ENCODE peak calls at places on chromosome 10, in five cellular contexts. J is HL-60, A is K562, M is transverse colon, F is Panc1. O is an unnamed sample.
A peak's percentile ranks its signal among the peaks of the same experiment; 100 is the strongest.

GRCh38 chr10:103732339-103732738 is 123.0 kb downstream of the SH3PXD2A start:
- DNase-seq in J (no peak), F (no peak), A (no peak), M (no peak), O (no peak)

GRCh38 chr10:972763-973162 is 15.5 kb upstream of the GTPBP4 start:
- DNase-seq in F (no peak), J (no peak), M (no peak), A (no peak), O (no peak)

GRCh38 chr10:73647211-73647874 is 6.1 kb upstream of the MYOZ1 start:
- DNase-seq in J (no peak), A (no peak), F (no peak), M (peak; percentile 50), O (peak; percentile 28)

GRCh38 chr10:59991661-59992060 is 85.3 kb upstream of the CCDC6 start:
- DNase-seq in A (no peak), J (peak; percentile 39), M (peak; percentile 55), F (no peak), O (peak; percentile 8)

GRCh38 chr10:4676566-4676965 is 149.4 kb upstream of the AKR1E2 start:
- DNase-seq in M (no peak), A (no peak), F (no peak), J (no peak), O (no peak)

GRCh38 chr10:1036341-1036791 is 10.7 kb upstream of the IDI2 start:
- DNase-seq in F (no peak), A (no peak), J (no peak), M (no peak), O (no peak)

GRCh38 chr10:48976208-48976607 is 36.6 kb upstream of the LRRC18 start:
- DNase-seq in F (no peak), A (peak; percentile 32), J (peak; percentile 2), M (no peak), O (no peak)

GRCh38 chr10:114957122-114957521 is 19.1 kb downstream of the TRUB1 start:
- DNase-seq in F (no peak), M (no peak), A (no peak), J (no peak), O (no peak)

GRCh38 chr10:103547391-103547946 is 54.0 kb downstream of the NEURL1 start:
- DNase-seq in F (no peak), M (no peak), A (no peak), J (no peak), O (no peak)

GRCh38 chr10:47239211-47239610 is 60.8 kb upstream of the GDF10 start:
- DNase-seq in M (no peak), J (no peak), A (no peak), F (no peak), O (no peak)

GRCh38 chr10:75599875-75600648 is 168.6 kb downstream of the LRMDA start:
- DNase-seq in F (no peak), J (no peak), M (no peak), A (no peak), O (no peak)

GRCh38 chr10:52578871-52579405 is 193.6 kb downstream of the MBL2 start:
- DNase-seq in A (no peak), M (no peak), F (no peak), J (no peak), O (peak; percentile 96)

GRCh38 chr10:87660484-87661133 is 931 bp downstream of the PAPSS2 start:
- DNase-seq in M (peak; percentile 58), A (peak; percentile 6), J (no peak), F (no peak), O (peak; percentile 64)

GRCh38 chr10:78899098-78899754 is 169.5 kb upstream of the ZMIZ1 start:
- DNase-seq in A (no peak), M (no peak), F (no peak), J (no peak), O (no peak)

GRCh38 chr10:78898341-78899097 is 170.2 kb upstream of the ZMIZ1 start:
- DNase-seq in J (no peak), M (no peak), A (no peak), F (no peak), O (no peak)

GRCh38 chr10:78900715-78901430 is 167.9 kb upstream of the ZMIZ1 start:
- DNase-seq in F (no peak), M (no peak), J (no peak), A (no peak), O (no peak)

GRCh38 chr10:78901694-78902093 is 167.1 kb upstream of the ZMIZ1 start:
- DNase-seq in M (no peak), J (no peak), F (no peak), A (no peak), O (no peak)

GRCh38 chr10:78899996-78900714 is 168.6 kb upstream of the ZMIZ1 start:
- DNase-seq in F (no peak), A (no peak), J (no peak), M (no peak), O (no peak)
- TF ChIP-seq CTCF in F (no peak), A (no peak), J (no peak), M (no peak), O (no peak)

DNA sequence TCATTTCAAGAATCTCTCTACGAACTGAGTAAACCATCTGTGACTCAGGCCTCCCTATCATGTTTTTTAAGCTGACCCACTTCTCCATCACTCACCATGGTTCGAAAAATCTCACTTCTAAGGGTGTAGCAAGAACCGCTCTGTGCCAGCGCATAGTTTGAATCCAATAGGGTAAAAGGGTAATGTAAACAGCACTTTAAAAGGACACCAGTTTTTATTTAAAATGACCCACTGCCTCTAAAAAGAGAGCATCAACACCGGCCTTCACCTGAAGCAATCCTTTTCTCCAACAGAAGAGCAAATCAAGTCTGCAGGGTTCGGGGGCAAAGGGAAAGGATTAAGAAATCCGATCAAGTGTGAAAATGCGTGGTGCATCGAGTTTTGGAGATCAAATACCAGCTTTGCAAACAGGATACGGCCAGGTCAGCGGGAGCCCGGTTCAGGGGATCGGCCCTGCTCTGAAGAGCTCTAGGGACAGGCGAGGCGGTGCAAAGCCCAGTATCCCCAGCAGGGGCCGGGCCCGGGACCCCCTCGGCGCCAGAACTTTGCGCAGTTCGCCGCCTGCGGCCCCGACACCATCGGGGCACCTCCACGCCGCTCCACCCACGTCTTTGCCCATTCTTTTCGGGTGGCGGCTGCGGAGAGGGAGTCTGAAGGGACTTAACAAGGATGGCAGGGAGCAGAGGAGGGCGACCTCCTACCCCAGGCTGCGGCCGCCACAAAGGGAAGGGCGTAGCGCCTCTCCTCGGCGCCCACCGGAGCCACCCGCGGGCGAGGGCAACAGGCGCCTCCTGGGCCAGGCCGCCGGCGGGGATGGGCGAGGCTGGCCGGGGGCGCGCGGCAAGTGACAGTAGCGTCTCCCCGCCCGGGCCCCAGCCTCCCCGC is 840 bp downstream of the NMT2 start:
- DNase-seq in F (no peak), M (peak; percentile 56), A (peak; percentile 20), J (no peak), O (peak; percentile 62)
- TF ChIP-seq POLR2AphosphoS5 in F (no peak), M (no peak), A (no peak), J (no peak), O (peak; percentile 37)

GRCh38 chr10:58480321-58480720 is 32.4 kb upstream of the BICC1 start:
- DNase-seq in F (no peak), M (no peak), J (no peak), A (no peak), O (no peak)

GRCh38 chr10:58479016-58479415 is 33.7 kb upstream of the BICC1 start:
- DNase-seq in M (no peak), A (no peak), J (no peak), F (no peak), O (no peak)

GRCh38 chr10:58475322-58476277 is 37.1 kb upstream of the BICC1 start:
- DNase-seq in F (no peak), J (no peak), M (no peak), A (no peak), O (peak; percentile 54)

GRCh38 chr10:58477122-58477521 is 35.5 kb upstream of the BICC1 start:
- DNase-seq in J (no peak), M (no peak), F (no peak), A (no peak), O (no peak)

DNA sequence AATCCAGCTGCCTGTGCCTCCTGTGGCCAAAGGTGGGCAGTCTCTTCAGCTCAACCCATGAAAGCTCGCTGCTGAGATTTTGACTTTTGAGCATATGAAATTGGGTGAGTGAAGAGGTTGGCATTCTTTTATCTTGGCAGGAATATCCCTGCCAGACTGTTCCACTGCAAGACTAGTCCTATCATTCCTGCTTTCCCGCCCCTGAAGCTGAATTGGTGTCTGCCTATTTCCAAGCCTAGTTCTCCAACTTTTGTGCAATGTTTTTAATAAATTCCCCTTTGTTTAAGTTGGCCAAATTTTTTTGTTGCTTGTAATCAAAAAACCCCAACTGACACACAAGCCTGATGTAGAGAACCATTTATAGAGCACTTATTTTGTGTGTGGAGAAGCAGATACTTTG is 34.8 kb upstream of the BICC1 start:
- DNase-seq in F (no peak), M (no peak), A (no peak), J (no peak), O (no peak)
- TF ChIP-seq CTCF in F (peak; percentile 12), M (no peak), A (no peak), J (no peak), O (no peak)

DNA sequence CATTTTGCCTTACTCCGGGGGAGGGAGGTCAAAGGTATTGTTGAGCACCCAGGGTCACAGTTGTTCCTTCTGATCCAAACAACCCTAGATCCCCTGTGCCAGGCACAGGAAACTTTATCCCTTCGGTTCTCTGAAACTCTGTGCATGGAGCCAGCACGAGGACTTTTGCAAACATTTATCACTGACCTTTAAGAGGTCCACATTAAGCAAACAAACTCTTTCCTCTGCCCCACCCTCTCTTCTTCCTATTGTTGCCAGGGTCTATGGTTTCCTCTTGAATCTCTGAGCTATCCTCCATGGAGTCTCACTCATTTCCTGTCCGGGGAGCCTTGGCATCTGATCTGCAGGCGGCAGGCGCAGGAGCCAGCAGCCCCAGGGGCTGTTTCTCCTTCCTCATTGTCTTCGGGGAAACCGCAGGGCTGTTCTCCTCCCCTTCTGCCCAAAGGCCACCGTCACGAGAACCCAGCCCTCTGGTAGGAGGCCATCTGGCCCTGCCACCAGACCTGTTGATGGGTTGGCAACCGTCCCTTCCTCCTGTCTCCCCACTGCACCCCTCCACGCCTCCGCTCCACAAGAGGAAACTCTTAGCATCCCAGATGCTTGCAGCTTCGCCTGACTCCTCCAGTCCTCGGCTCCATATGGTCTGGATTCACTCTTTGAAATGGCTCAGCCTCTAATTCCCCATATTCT is 327.3 kb upstream of the NRP1 start:
- DNase-seq in J (peak; percentile 93), M (peak; percentile 29), A (no peak), F (no peak), O (peak; percentile 54)
- TF ChIP-seq POLR2AphosphoS5 in J (no peak), M (no peak), A (no peak), F (no peak), O (peak; percentile 64)

DNA sequence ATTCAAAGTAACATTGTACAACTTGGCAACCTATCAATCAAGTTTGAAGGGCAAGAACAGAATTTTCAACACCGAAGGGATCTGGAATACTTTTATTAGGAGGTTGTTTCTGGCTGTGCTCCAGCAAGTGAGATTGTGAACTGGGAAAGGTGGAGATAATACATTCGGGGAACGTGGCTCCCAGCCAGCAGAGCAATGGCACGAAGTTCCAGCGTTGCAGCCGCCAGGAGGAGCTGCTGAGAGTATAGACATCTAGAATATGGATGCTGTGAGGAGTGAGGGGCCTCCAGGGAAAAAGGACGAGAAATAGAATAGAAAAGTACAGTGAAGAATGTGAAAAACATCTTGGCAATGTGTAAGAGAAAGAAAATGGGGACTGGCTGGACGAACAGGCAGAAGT is 69.5 kb downstream of the TCERG1L start:
- DNase-seq in F (no peak), A (peak; percentile 32), J (no peak), M (no peak), O (no peak)
- TF ChIP-seq CTCF in F (peak; percentile 81), A (peak; percentile 41), J (no peak), M (no peak), O (no peak)

DNA sequence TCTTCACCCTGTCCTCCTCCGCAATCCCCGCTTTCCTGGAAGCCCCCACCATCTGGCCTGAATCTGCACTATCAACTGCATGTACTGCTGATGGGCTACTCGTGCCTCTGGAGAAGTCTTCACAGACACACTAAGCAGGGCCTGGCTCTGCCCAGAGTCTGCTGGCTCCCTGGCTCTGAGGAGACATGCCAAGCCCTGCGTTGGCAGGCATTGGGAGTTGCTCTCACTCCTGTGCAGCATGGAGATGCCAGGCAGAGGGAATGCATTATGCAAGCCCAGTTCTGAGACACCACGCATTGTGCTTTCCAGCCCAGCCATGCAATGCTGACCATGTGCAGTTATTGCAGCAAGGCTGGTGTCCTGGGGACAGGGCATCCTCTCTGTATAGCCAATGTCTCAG is 314.6 kb downstream of the CXCL12 start:
- DNase-seq in F (no peak), J (no peak), M (peak; percentile 19), A (no peak), O (no peak)
- TF ChIP-seq POLR2AphosphoS5 in F (no peak), J (no peak), M (peak; percentile 19), A (no peak), O (no peak)

O was measured in endothelial cell of umbilical vein.